ENCODE peak calls at places on chromosomes 6 and 20, in ten cellular contexts. H, E, F, O, K, I, M, V, Z and U are unnamed samples.

GRCh38 chr6:29736563-29736962 is 13.3 kb downstream of the HLA-F start:
- DNase-seq in M (no peak), O (no peak), I (no peak), E (no peak), H (no peak), K (no peak), Z (no peak), V (no peak), F (no peak), U (no peak)

GRCh38 chr20:44641305-44641704 is 10.2 kb downstream of the ADA start:
- DNase-seq in K (no peak), V (no peak), M (no peak), E (no peak), F (no peak), H (no peak), Z (no peak), I (no peak), O (no peak), U (no peak)

GRCh38 chr6:110874880-110875547 is 429 bp downstream of the AMD1 start:
- DNase-seq in V (peak), O (no peak), M (peak), K (peak), F (no peak), E (peak), H (peak), Z (peak), I (peak), U (no peak)

GRCh38 chr20:2752631-2753455 is 47.6 kb downstream of the CPXM1 start:
- DNase-seq in Z (no peak), K (no peak), H (peak), V (no peak), O (peak), E (no peak), I (no peak), M (no peak), F (peak), U (peak)

GRCh38 chr6:11343963-11344714 is 111.7 kb upstream of the NEDD9 start:
- DNase-seq in I (no peak), K (no peak), Z (no peak), O (no peak), F (no peak), E (no peak), M (no peak), V (no peak), H (no peak), U (no peak)

GRCh38 chr20:1186367-1186991 is 1.7 kb upstream of the TMEM74B start:
- DNase-seq in Z (no peak), O (no peak), K (no peak), F (no peak), V (no peak), E (no peak), H (no peak), M (no peak), I (no peak), U (no peak)

GRCh38 chr6:135686784-135687301 is 164.7 kb upstream of the PDE7B start:
- DNase-seq in M (no peak), O (no peak), F (no peak), V (no peak), Z (no peak), I (no peak), H (no peak), E (no peak), K (no peak), U (no peak)

GRCh38 chr20:31515775-31516107 is 1.5 kb downstream of the HM13 start:
- DNase-seq in O (no peak), V (no peak), H (no peak), M (no peak), K (no peak), I (no peak), Z (no peak), F (no peak), E (no peak), U (no peak)

GRCh38 chr6:138689849-138690248 is 83.7 kb upstream of the CCDC28A start:
- DNase-seq in E (no peak), H (no peak), M (no peak), O (no peak), F (no peak), I (no peak), Z (no peak), V (no peak), K (no peak), U (no peak)

GRCh38 chr6:42742116-42742894 is 3.6 kb downstream of the TBCC start:
- DNase-seq in K (no peak), O (peak), I (no peak), F (no peak), H (no peak), M (no peak), V (peak), E (no peak), Z (no peak), U (no peak)

GRCh38 chr6:31689249-31690110 is 8.6 kb upstream of the LY6G5C start:
- DNase-seq in F (no peak), E (no peak), I (no peak), V (no peak), K (no peak), Z (no peak), H (no peak), O (no peak), M (no peak), U (no peak)

GRCh38 chr20:16284385-16285100 is 288.7 kb downstream of the KIF16B start:
- DNase-seq in H (no peak), F (no peak), M (no peak), K (no peak), I (no peak), Z (no peak), E (no peak), O (no peak), V (no peak), U (no peak)

GRCh38 chr6:19999319-20000191 is 162.4 kb downstream of the ID4 start:
- DNase-seq in K (no peak), Z (no peak), F (no peak), E (no peak), I (no peak), M (no peak), O (no peak), H (no peak), V (no peak), U (peak)

GRCh38 chr6:71482742-71483141 is 194.1 kb downstream of the OGFRL1 start:
- DNase-seq in Z (no peak), H (no peak), M (no peak), V (no peak), I (no peak), F (no peak), K (no peak), O (no peak), E (no peak), U (no peak)

GRCh38 chr20:50144362-50144761 is 9.2 kb downstream of the PEDS1 start:
- DNase-seq in E (no peak), I (peak), O (no peak), F (peak), K (no peak), Z (no peak), H (no peak), V (peak), M (peak), U (no peak)

GRCh38 chr6:152299336-152299735 is 337.8 kb downstream of the SYNE1 start:
- DNase-seq in H (no peak), V (no peak), O (no peak), Z (no peak), F (no peak), I (no peak), M (no peak), E (no peak), K (no peak), U (no peak)

GRCh38 chr6:143196525-143197225 is 136.0 kb downstream of the AIG1 start:
- DNase-seq in Z (no peak), O (no peak), H (no peak), F (no peak), E (no peak), V (no peak), M (no peak), I (no peak), K (no peak), U (no peak)

GRCh38 chr6:170224694-170225660 is 65.9 kb downstream of the DLL1 start:
- DNase-seq in K (no peak), F (no peak), O (no peak), Z (no peak), V (peak), M (no peak), E (no peak), H (no peak), I (no peak), U (no peak)

GRCh38 chr6:139595183-139595582 is 220.7 kb upstream of the CITED2 start:
- DNase-seq in H (no peak), M (no peak), Z (no peak), F (no peak), I (no peak), E (no peak), O (no peak), K (no peak), V (no peak), U (no peak)

GRCh38 chr6:25179051-25179778 is 100.0 kb upstream of the CARMIL1 start:
- DNase-seq in K (no peak), O (no peak), V (no peak), F (no peak), I (no peak), E (no peak), Z (no peak), M (no peak), H (no peak), U (no peak)

GRCh38 chr6:149634315-149634714 is 14.2 kb downstream of the KATNA1 start:
- DNase-seq in V (no peak), O (no peak), I (no peak), Z (no peak), F (no peak), K (no peak), M (no peak), H (no peak), E (no peak), U (no peak)

GRCh38 chr6:26538572-26538902 is 371 bp downstream of the HMGN4 start:
- DNase-seq in F (no peak), I (no peak), M (no peak), V (no peak), Z (no peak), O (peak), H (no peak), E (no peak), K (no peak), U (no peak)

GRCh38 chr20:36830791-36831691 is 44.9 kb upstream of the TLDC2 start:
- DNase-seq in V (peak), M (peak), H (no peak), K (no peak), I (peak), Z (no peak), F (peak), O (no peak), E (no peak), U (no peak)

GRCh38 chr6:108368431-108369030 is 73.7 kb downstream of the AFG1L start:
- DNase-seq in E (no peak), V (no peak), Z (no peak), H (no peak), M (no peak), I (no peak), F (no peak), K (no peak), O (no peak), U (no peak)

GRCh38 chr20:56687061-56687460 is 58.0 kb downstream of the TFAP2C start:
- DNase-seq in K (no peak), O (no peak), E (no peak), Z (no peak), H (no peak), V (no peak), I (no peak), M (no peak), F (no peak), U (no peak)

GRCh38 chr6:156650896-156651295 is 126.3 kb upstream of the ARID1B start:
- DNase-seq in Z (no peak), I (no peak), K (no peak), F (no peak), V (no peak), E (no peak), M (no peak), O (no peak), H (no peak), U (no peak)

GRCh38 chr6:146593978-146594377 is 4.8 kb upstream of the ADGB start:
- DNase-seq in F (no peak), O (no peak), I (no peak), K (no peak), V (no peak), E (no peak), Z (no peak), M (no peak), H (no peak), U (no peak)

GRCh38 chr6:2764610-2765165 is 505 bp upstream of the WRNIP1 start:
- DNase-seq in O (peak), V (no peak), Z (peak), M (no peak), K (peak), I (peak), E (peak), H (no peak), F (peak), U (no peak)